ENCODE peak calls at places on chromosomes 3 and 15, in four cellular contexts. F, S, K and L are unnamed samples.

GRCh38 chr3:15610083-15610482 is 8.5 kb downstream of the BTD start:
- DNase-seq in S (no peak), F (no peak), K (peak; percentile 69), L (no peak)

GRCh38 chr15:20643024-20643770 is 101.6 kb upstream of the GOLGA6L6 start:
- DNase-seq in F (no peak), K (no peak), S (no peak), L (no peak)

GRCh38 chr3:11698326-11699082 is 54.8 kb upstream of the VGLL4 start:
- DNase-seq in S (no peak), F (no peak), K (no peak), L (no peak)

GRCh38 chr15:60729850-60730458 is 251.0 kb upstream of the ICE2 start:
- DNase-seq in K (no peak), F (no peak), S (no peak), L (no peak)

GRCh38 chr3:149375164-149375823 is 2.2 kb downstream of the TM4SF1 start:
- DNase-seq in S (no peak), F (no peak), K (no peak), L (no peak)

GRCh38 chr15:91061997-91062396 is 38.1 kb upstream of the SV2B start:
- DNase-seq in S (no peak), K (no peak), F (no peak), L (no peak)

GRCh38 chr3:25846282-25846681 is 56.4 kb downstream of the OXSM start:
- DNase-seq in S (no peak), F (no peak), K (no peak), L (no peak)

GRCh38 chr15:56817266-56817665 is 84.0 kb upstream of the ZNF280D start:
- DNase-seq in S (no peak), K (no peak), F (no peak), L (no peak)

GRCh38 chr15:34808016-34808415 is 12.7 kb upstream of the ACTC1 start:
- DNase-seq in F (no peak), S (no peak), K (no peak), L (peak; percentile 32)

GRCh38 chr3:31132132-31132769 is 237.8 kb upstream of the GADL1 start:
- DNase-seq in S (no peak), F (peak; percentile 21), K (no peak), L (peak; percentile 38)

GRCh38 chr3:149089395-149089794 is 3.1 kb upstream of the HLTF start:
- DNase-seq in S (no peak), K (no peak), F (no peak), L (no peak)

GRCh38 chr15:73991260-73991659 is 835 bp downstream of the STOML1 start:
- DNase-seq in F (no peak), K (no peak), S (no peak), L (no peak)

GRCh38 chr15:97023131-97023844 is 692.8 kb downstream of the NR2F2 start:
- DNase-seq in K (peak; percentile 25), F (no peak), S (no peak), L (no peak)

GRCh38 chr3:27596920-27597319 is 112.7 kb upstream of the SLC4A7 start:
- DNase-seq in S (no peak), F (no peak), K (no peak), L (no peak)

GRCh38 chr3:99211309-99211708 is 309.8 kb upstream of the DCBLD2 start:
- DNase-seq in K (no peak), S (no peak), F (no peak), L (no peak)

GRCh38 chr3:24142127-24142526 is 197.0 kb downstream of the NR1D2 start:
- DNase-seq in S (no peak), F (no peak), K (no peak), L (no peak)

GRCh38 chr3:29137601-29138000 is 143.3 kb upstream of the RBMS3 start:
- DNase-seq in F (no peak), K (no peak), S (no peak), L (no peak)

GRCh38 chr15:51135276-51135675 is 40.6 kb upstream of the TNFAIP8L3 start:
- DNase-seq in K (no peak), F (no peak), S (no peak), L (no peak)

GRCh38 chr3:171970301-171970788 is 69.0 kb upstream of the FNDC3B start:
- DNase-seq in K (no peak), F (no peak), S (no peak), L (peak; percentile 45)

GRCh38 chr15:90266485-90266884 is 1.0 kb downstream of the NGRN start:
- DNase-seq in S (no peak), F (no peak), K (no peak), L (no peak)

GRCh38 chr3:52896613-52897012 is 735 bp downstream of the STIMATE start:
- DNase-seq in K (no peak), F (no peak), S (no peak), L (no peak)

GRCh38 chr3:36906504-36907149 is 38.2 kb downstream of the TRANK1 start:
- DNase-seq in K (no peak), S (no peak), F (no peak), L (no peak)

GRCh38 chr3:13452490-13453335 is 27.4 kb upstream of the HDAC11 start:
- DNase-seq in F (peak; percentile 17), K (peak; percentile 31), S (no peak), L (peak; percentile 59)

GRCh38 chr3:112360574-112360973 is 27.6 kb downstream of the CD200 start:
- DNase-seq in K (no peak), S (no peak), F (no peak), L (no peak)

GRCh38 chr3:123587399-123587798 is 2.5 kb upstream of the HACD2 start:
- DNase-seq in S (no peak), F (no peak), K (no peak), L (peak; percentile 7)

GRCh38 chr3:65946438-65946837 is 92.3 kb downstream of the MAGI1 start:
- DNase-seq in K (no peak), S (no peak), F (no peak), L (no peak)

DNA sequence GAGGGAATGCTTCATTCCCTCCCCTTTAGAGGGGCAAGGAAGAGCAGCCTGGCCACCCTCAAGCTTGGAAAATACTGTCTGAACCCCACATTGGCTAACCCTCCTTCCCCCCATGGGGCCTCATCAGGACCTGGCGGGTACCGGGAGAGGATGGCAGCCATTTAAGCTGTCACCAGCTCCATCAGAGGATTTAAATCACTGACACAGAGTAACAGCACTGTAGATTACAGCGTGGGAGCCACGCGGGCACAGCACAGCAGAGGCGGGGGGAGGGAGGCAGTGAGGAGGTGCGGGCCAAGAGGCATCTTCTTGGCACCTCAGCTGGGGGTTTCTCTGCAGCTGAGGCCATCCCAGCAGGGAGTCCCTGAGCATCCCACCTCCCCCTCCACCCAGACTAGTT is 21.8 kb upstream of the CACNA2D2 start:
- DNase-seq in S (no peak), K (no peak), F (no peak), L (no peak)
- TF ChIP-seq SPI1 in S (no peak), K (no peak), F (no peak), L (no peak)

GRCh38 chr3:49721165-49721860 is 1.8 kb upstream of the AMIGO3 start:
- DNase-seq in K (no peak), F (no peak), S (no peak), L (no peak)
- TF ChIP-seq SPI1 in K (no peak), F (no peak), S (no peak), L (no peak)

GRCh38 chr3:177609613-177610012 is 412.3 kb upstream of the TBL1XR1 start:
- DNase-seq in K (no peak), S (no peak), F (no peak), L (no peak)

GRCh38 chr3:177611781-177612389 is 414.6 kb upstream of the TBL1XR1 start:
- DNase-seq in K (no peak), F (no peak), S (no peak), L (no peak)

GRCh38 chr3:177608443-177608842 is 411.2 kb upstream of the TBL1XR1 start:
- DNase-seq in F (no peak), S (no peak), K (no peak), L (no peak)

GRCh38 chr3:177610262-177610661 is 413.0 kb upstream of the TBL1XR1 start:
- DNase-seq in K (no peak), F (no peak), S (no peak), L (no peak)

DNA sequence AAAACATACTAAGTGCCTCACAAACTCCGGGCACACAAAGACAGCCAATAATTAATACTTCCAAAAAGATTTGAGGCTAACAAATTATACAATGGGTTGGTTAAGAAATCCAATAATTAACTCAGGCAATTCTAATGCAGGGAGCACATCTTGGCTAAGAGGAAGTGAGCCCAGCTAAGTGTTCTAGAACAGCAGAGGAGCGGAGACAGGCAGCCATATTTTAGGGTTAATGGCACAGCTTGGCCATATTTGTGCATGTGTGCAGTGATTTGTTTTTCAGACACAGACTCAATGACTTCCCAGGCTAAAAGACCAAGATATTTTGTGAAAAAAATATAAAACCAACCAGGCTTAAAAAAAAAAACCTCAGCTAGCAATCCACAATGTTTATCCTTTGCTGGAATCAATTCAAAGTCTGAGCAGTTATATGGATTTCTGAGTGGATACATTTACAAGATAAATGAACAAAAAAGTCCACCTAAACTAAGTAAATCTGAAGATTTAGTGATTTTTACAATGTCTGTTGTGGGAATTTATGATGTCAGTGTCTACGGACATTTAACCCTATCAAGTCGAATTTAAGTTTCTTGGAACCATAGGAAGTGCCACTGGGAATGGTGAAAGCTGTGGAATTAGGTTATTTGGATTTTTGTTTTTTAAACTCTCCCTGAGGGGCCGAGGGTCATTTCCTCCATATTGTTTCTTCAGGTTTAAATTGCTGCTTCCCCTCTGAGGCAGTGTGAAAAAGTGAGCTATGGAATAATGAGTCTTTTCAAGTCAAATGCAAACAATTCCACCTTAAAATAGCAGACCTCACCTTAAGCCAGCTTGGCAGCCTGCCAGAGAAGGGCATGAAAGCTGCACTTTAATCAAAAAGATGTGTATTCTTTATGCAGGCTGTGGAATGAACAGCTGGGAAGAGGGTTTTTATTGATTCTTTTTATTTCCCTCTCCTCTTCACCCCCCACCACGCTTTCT is 413.7 kb upstream of the TBL1XR1 start:
- DNase-seq in F (no peak), S (no peak), K (no peak), L (no peak)
- TF ChIP-seq SPI1 in F (no peak), S (peak; percentile 3), K (peak; percentile 35), L (no peak)

DNA sequence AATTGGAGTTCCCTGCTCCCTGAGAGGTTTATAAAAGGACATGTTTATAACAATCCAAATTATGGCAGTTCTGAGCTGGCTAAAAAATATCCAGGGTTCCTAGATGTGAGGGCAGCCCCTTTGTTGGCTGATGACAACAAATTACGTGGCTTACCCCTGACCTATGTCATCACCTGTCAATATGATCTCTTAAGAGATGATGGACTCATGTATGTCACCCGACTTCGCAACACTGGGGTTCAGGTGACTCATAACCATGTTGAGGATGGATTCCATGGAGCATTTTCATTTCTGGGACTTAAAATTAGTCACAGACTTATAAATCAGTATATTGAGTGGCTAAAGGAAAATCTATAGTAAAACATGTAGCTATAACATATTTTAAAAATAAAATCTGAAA is 13.9 kb downstream of the AADAC start:
- DNase-seq in S (no peak), K (no peak), F (no peak), L (no peak)
- TF ChIP-seq SPI1 in S (no peak), K (no peak), F (no peak), L (no peak)

GRCh38 chr3:16916840-16917239 is 32.1 kb downstream of the PLCL2 start:
- DNase-seq in F (no peak), S (no peak), K (no peak), L (no peak)
- TF ChIP-seq SPI1 in F (no peak), S (no peak), K (no peak), L (no peak)

DNA sequence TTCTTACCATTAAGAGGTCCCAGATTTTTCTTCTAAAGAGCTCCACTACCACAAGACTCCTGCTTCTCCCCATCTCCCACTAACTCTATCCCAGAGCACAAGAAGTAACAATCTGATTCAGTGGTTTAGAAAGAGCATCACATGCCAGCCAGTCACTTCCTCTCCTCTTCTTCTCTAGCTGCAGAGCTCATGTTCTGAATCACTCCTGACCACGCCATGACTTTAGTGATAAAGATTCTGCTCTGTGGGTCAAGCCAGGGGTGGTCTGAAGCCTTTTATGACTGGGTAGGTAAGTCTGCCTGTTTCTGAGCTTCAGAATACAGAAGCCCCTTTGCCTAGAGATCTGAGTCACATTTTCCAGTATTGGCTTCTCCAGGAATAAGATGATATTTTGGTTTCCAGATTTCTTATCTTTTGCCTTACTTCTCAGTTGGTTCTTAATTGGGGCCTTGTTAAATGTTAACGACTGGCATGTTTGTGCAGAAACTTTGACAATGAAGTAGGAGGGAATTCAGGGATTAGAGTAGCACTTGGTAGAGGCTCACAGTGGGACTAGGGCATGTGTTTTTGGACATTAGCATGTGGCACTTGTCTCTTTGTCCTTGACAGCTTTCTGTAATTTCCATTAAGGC is 27.6 kb upstream of the ADAMTSL3 start:
- DNase-seq in K (no peak), S (no peak), F (no peak), L (no peak)
- TF ChIP-seq SPI1 in K (no peak), S (peak; percentile 15), F (no peak), L (no peak)